ENCODE peak calls at places on chromosomes 3 and 15, in five cellular contexts. One of them, this sample, is unnamed.

GRCh38 chr3:131503328-131503650 is 518 bp upstream of the MRPL3 start:
- DNase-seq in tibial artery: no peak
- DNase-seq in mammary epithelial cell: no peak
- DNase-seq in HFFc6: no peak
- DNase-seq in CD4-positive, alpha-beta T cell: no peak
- DNase-seq in this sample: no peak

GRCh38 chr3:98786364-98786930 is 23.3 kb downstream of the ST3GAL6 start:
- DNase-seq in tibial artery: no peak
- DNase-seq in mammary epithelial cell: no peak
- DNase-seq in HFFc6: no peak
- DNase-seq in CD4-positive, alpha-beta T cell: no peak
- DNase-seq in this sample: no peak

GRCh38 chr3:78726545-78726944 is 1041.3 kb downstream of the ROBO1 start:
- DNase-seq in tibial artery: no peak
- DNase-seq in mammary epithelial cell: no peak
- DNase-seq in HFFc6: no peak
- DNase-seq in CD4-positive, alpha-beta T cell: no peak
- DNase-seq in this sample: no peak

GRCh38 chr3:172711457-172711800 is 562 bp upstream of the NCEH1 start:
- DNase-seq in tibial artery: no peak
- DNase-seq in mammary epithelial cell: no peak
- DNase-seq in HFFc6: no peak
- DNase-seq in CD4-positive, alpha-beta T cell: no peak
- DNase-seq in this sample: no peak

GRCh38 chr15:67587754-67588153 is 45.3 kb downstream of the MAP2K5 start:
- DNase-seq in tibial artery: no peak
- DNase-seq in mammary epithelial cell: no peak
- DNase-seq in HFFc6: no peak
- DNase-seq in CD4-positive, alpha-beta T cell: no peak
- DNase-seq in this sample: no peak

GRCh38 chr3:59908700-59909099 is 858.9 kb upstream of the CFAP20DC start:
- DNase-seq in tibial artery: no peak
- DNase-seq in mammary epithelial cell: no peak
- DNase-seq in HFFc6: no peak
- DNase-seq in CD4-positive, alpha-beta T cell: no peak
- DNase-seq in this sample: no peak

GRCh38 chr3:49174586-49174985 is 3.2 kb downstream of the KLHDC8B start:
- DNase-seq in tibial artery: no peak
- DNase-seq in mammary epithelial cell: no peak
- DNase-seq in HFFc6: no peak
- DNase-seq in CD4-positive, alpha-beta T cell: no peak
- DNase-seq in this sample: no peak

GRCh38 chr15:22978691-22979068 is 1.5 kb downstream of the CYFIP1 start:
- DNase-seq in tibial artery: peak; percentile 64
- DNase-seq in mammary epithelial cell: no peak
- DNase-seq in HFFc6: no peak
- DNase-seq in CD4-positive, alpha-beta T cell: no peak
- DNase-seq in this sample: no peak

GRCh38 chr15:92683511-92683834 is 27.9 kb upstream of the FAM174B start:
- DNase-seq in tibial artery: no peak
- DNase-seq in mammary epithelial cell: no peak
- DNase-seq in HFFc6: no peak
- DNase-seq in CD4-positive, alpha-beta T cell: no peak
- DNase-seq in this sample: no peak

GRCh38 chr15:82045179-82045891 is 483 bp downstream of the MEX3B start:
- DNase-seq in tibial artery: peak; percentile 68
- DNase-seq in mammary epithelial cell: peak; percentile 46
- DNase-seq in HFFc6: peak; percentile 52
- DNase-seq in CD4-positive, alpha-beta T cell: no peak
- DNase-seq in this sample: peak; percentile 88

GRCh38 chr15:82040862-82041261 is 5.0 kb downstream of the MEX3B start:
- DNase-seq in tibial artery: no peak
- DNase-seq in mammary epithelial cell: no peak
- DNase-seq in HFFc6: no peak
- DNase-seq in CD4-positive, alpha-beta T cell: no peak
- DNase-seq in this sample: no peak

GRCh38 chr15:82043726-82044372 is 2.0 kb downstream of the MEX3B start:
- DNase-seq in tibial artery: peak; percentile 67
- DNase-seq in mammary epithelial cell: no peak
- DNase-seq in HFFc6: peak; percentile 6
- DNase-seq in CD4-positive, alpha-beta T cell: no peak
- DNase-seq in this sample: no peak

GRCh38 chr15:82044373-82045178 is 1.2 kb downstream of the MEX3B start:
- DNase-seq in tibial artery: peak; percentile 66
- DNase-seq in mammary epithelial cell: peak; percentile 32
- DNase-seq in HFFc6: peak; percentile 47
- DNase-seq in CD4-positive, alpha-beta T cell: peak; percentile 9
- DNase-seq in this sample: peak; percentile 88

GRCh38 chr15:82043130-82043673 is 2.6 kb downstream of the MEX3B start:
- DNase-seq in tibial artery: no peak
- DNase-seq in mammary epithelial cell: no peak
- DNase-seq in HFFc6: no peak
- DNase-seq in CD4-positive, alpha-beta T cell: no peak
- DNase-seq in this sample: no peak
- TF ChIP-seq CTCF in tibial artery: no peak
- TF ChIP-seq CTCF in mammary epithelial cell: no peak
- TF ChIP-seq CTCF in HFFc6: peak; percentile 29
- TF ChIP-seq CTCF in CD4-positive, alpha-beta T cell: no peak
- TF ChIP-seq CTCF in this sample: no peak

DNA sequence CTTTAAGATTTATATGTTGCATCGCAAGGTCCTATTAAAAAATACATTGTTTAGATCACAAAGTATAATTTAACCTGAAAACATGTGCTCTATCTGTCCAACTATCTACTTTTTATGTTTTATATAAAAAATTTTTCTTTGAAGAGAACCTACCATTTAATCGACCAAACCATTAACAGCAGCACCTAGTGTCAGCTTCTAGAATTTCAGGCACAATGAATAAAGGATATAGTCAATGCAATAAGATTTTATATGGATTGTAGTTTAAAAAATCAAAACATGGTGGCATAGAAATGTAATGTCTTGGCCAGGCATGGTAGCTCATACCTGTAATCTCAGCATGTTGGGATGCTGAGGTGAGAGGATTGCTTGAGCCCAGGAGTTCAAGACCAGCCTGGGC is 313.7 kb downstream of the GAP43 start:
- DNase-seq in tibial artery: no peak
- DNase-seq in mammary epithelial cell: no peak
- DNase-seq in HFFc6: no peak
- DNase-seq in CD4-positive, alpha-beta T cell: no peak
- DNase-seq in this sample: no peak
- TF ChIP-seq CTCF in tibial artery: no peak
- TF ChIP-seq CTCF in mammary epithelial cell: peak; percentile 56
- TF ChIP-seq CTCF in HFFc6: peak; percentile 69
- TF ChIP-seq CTCF in CD4-positive, alpha-beta T cell: no peak
- TF ChIP-seq CTCF in this sample: peak; percentile 48

GRCh38 chr15:42858540-42858939 is 62.0 kb downstream of the TTBK2 start:
- DNase-seq in tibial artery: no peak
- DNase-seq in mammary epithelial cell: peak; percentile 75
- DNase-seq in HFFc6: no peak
- DNase-seq in CD4-positive, alpha-beta T cell: no peak
- DNase-seq in this sample: no peak
- TF ChIP-seq CTCF in tibial artery: no peak
- TF ChIP-seq CTCF in mammary epithelial cell: no peak
- TF ChIP-seq CTCF in HFFc6: no peak
- TF ChIP-seq CTCF in CD4-positive, alpha-beta T cell: no peak
- TF ChIP-seq CTCF in this sample: no peak

GRCh38 chr15:31975446-31976229 is 54.7 kb upstream of the CHRNA7 start:
- DNase-seq in tibial artery: no peak
- DNase-seq in mammary epithelial cell: no peak
- DNase-seq in HFFc6: no peak
- DNase-seq in CD4-positive, alpha-beta T cell: no peak
- DNase-seq in this sample: no peak

GRCh38 chr15:31974154-31974794 is 56.0 kb upstream of the CHRNA7 start:
- DNase-seq in tibial artery: no peak
- DNase-seq in mammary epithelial cell: no peak
- DNase-seq in HFFc6: no peak
- DNase-seq in CD4-positive, alpha-beta T cell: no peak
- DNase-seq in this sample: no peak

GRCh38 chr15:31974855-31975421 is 55.4 kb upstream of the CHRNA7 start:
- DNase-seq in tibial artery: no peak
- DNase-seq in mammary epithelial cell: no peak
- DNase-seq in HFFc6: no peak
- DNase-seq in CD4-positive, alpha-beta T cell: no peak
- DNase-seq in this sample: no peak

GRCh38 chr15:31970007-31970406 is 60.3 kb upstream of the CHRNA7 start:
- DNase-seq in tibial artery: no peak
- DNase-seq in mammary epithelial cell: no peak
- DNase-seq in HFFc6: no peak
- DNase-seq in CD4-positive, alpha-beta T cell: no peak
- DNase-seq in this sample: no peak

GRCh38 chr15:31973197-31973596 is 57.1 kb upstream of the CHRNA7 start:
- DNase-seq in tibial artery: no peak
- DNase-seq in mammary epithelial cell: no peak
- DNase-seq in HFFc6: no peak
- DNase-seq in CD4-positive, alpha-beta T cell: no peak
- DNase-seq in this sample: peak; percentile 65
- TF ChIP-seq CTCF in tibial artery: no peak
- TF ChIP-seq CTCF in mammary epithelial cell: no peak
- TF ChIP-seq CTCF in HFFc6: no peak
- TF ChIP-seq CTCF in CD4-positive, alpha-beta T cell: no peak
- TF ChIP-seq CTCF in this sample: no peak

GRCh38 chr3:150603090-150603887 is at the start of gene SELENOT:
- DNase-seq in tibial artery: peak; percentile 97
- DNase-seq in mammary epithelial cell: peak; percentile 96
- DNase-seq in HFFc6: peak; percentile 96
- DNase-seq in CD4-positive, alpha-beta T cell: peak; percentile 89
- DNase-seq in this sample: peak; percentile 99
- TF ChIP-seq CTCF in tibial artery: peak; percentile 31
- TF ChIP-seq CTCF in mammary epithelial cell: peak; percentile 12
- TF ChIP-seq CTCF in HFFc6: peak; percentile 67
- TF ChIP-seq CTCF in CD4-positive, alpha-beta T cell: no peak
- TF ChIP-seq CTCF in this sample: peak; percentile 48

DNA sequence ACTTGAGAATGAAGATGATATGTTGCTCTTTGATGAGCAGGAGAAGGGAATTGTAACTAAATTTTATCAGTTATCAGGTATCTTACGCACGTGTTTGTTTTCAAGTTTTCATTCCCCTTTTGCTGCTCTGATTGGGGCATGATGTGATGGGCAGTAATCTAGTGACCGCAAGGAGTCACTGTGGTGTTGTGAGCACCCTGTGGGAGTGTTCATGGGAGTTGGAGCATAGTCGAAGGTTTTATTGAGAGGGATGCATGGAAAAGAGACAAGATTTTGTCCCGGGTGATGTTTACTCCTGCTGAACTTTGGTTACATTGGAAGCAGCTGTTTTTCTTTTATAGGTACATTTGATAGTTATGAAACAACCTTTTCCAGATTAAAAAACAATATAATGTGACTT is 2.1 kb downstream of the FAN1 start:
- DNase-seq in tibial artery: no peak
- DNase-seq in mammary epithelial cell: no peak
- DNase-seq in HFFc6: no peak
- DNase-seq in CD4-positive, alpha-beta T cell: no peak
- DNase-seq in this sample: peak; percentile 19
- TF ChIP-seq CTCF in tibial artery: no peak
- TF ChIP-seq CTCF in mammary epithelial cell: no peak
- TF ChIP-seq CTCF in HFFc6: peak; percentile 51
- TF ChIP-seq CTCF in CD4-positive, alpha-beta T cell: no peak
- TF ChIP-seq CTCF in this sample: no peak

DNA sequence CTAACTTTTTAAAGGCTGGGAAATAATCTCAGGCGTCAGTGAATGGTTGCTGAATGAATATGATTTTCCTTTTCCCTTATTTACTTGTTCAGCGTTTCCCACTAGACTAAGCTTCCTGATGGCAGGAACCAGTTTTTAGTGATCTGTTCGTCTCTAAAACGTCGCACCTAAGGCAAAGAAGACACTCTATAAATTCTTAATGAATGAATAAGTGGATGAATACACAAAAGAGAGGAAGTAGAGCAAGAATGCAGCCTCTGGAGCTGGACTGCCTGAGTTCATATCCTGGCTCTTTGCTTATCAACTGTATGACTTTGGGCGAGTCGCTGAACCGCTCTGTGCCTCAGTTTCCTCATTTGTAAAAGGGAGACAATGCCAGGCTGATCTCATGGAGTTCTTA is 38.7 kb downstream of the WNT7A start:
- DNase-seq in tibial artery: no peak
- DNase-seq in mammary epithelial cell: peak; percentile 19
- DNase-seq in HFFc6: no peak
- DNase-seq in CD4-positive, alpha-beta T cell: no peak
- DNase-seq in this sample: no peak
- TF ChIP-seq CTCF in tibial artery: no peak
- TF ChIP-seq CTCF in mammary epithelial cell: no peak
- TF ChIP-seq CTCF in HFFc6: no peak
- TF ChIP-seq CTCF in CD4-positive, alpha-beta T cell: no peak
- TF ChIP-seq CTCF in this sample: no peak

GRCh38 chr15:76903251-76903681 is 1.9 kb downstream of the SCAPER start:
- DNase-seq in tibial artery: no peak
- DNase-seq in mammary epithelial cell: peak; percentile 13
- DNase-seq in HFFc6: peak; percentile 65
- DNase-seq in CD4-positive, alpha-beta T cell: no peak
- DNase-seq in this sample: no peak
- TF ChIP-seq CTCF in tibial artery: no peak
- TF ChIP-seq CTCF in mammary epithelial cell: peak; percentile 28
- TF ChIP-seq CTCF in HFFc6: peak; percentile 62
- TF ChIP-seq CTCF in CD4-positive, alpha-beta T cell: peak; percentile 43
- TF ChIP-seq CTCF in this sample: peak; percentile 36

GRCh38 chr3:170117134-170117533 is 64.4 kb downstream of the PHC3 start:
- DNase-seq in tibial artery: no peak
- DNase-seq in mammary epithelial cell: peak; percentile 16
- DNase-seq in HFFc6: peak; percentile 14
- DNase-seq in CD4-positive, alpha-beta T cell: no peak
- DNase-seq in this sample: no peak
- TF ChIP-seq CTCF in tibial artery: no peak
- TF ChIP-seq CTCF in mammary epithelial cell: peak; percentile 26
- TF ChIP-seq CTCF in HFFc6: peak; percentile 58
- TF ChIP-seq CTCF in CD4-positive, alpha-beta T cell: no peak
- TF ChIP-seq CTCF in this sample: peak; percentile 29